ENCODE peak calls at places on chromosomes 4 and X, in six cellular contexts. One of them, this sample, is unnamed.

GRCh38 chrX:139158256-139158655 is 372.3 kb upstream of the F9 start:
- DNase-seq in GM12878: no peak
- DNase-seq in HepG2: no peak
- DNase-seq in K562: peak; percentile 16
- DNase-seq in HEK293T: no peak
- DNase-seq in IMR-90: no peak
- DNase-seq in this sample: no peak

GRCh38 chrX:43753637-43754036 is 97.5 kb downstream of the MAOA start:
- DNase-seq in IMR-90: no peak
- DNase-seq in GM12878: no peak
- DNase-seq in HEK293T: no peak
- DNase-seq in K562: no peak
- DNase-seq in HepG2: no peak
- DNase-seq in this sample: no peak

GRCh38 chrX:65596270-65596669 is 61.7 kb upstream of the LAS1L start:
- DNase-seq in IMR-90: peak; percentile 49
- DNase-seq in HepG2: no peak
- DNase-seq in HEK293T: no peak
- DNase-seq in GM12878: peak; percentile 43
- DNase-seq in K562: peak; percentile 52
- DNase-seq in this sample: no peak

GRCh38 chr4:39587881-39588280 is 50.8 kb downstream of the SMIM14 start:
- DNase-seq in K562: no peak
- DNase-seq in GM12878: no peak
- DNase-seq in IMR-90: peak; percentile 90
- DNase-seq in HEK293T: no peak
- DNase-seq in HepG2: no peak
- DNase-seq in this sample: no peak

GRCh38 chr4:181150173-181150572 is 1093.0 kb upstream of the TENM3 start:
- DNase-seq in K562: no peak
- DNase-seq in HepG2: peak; percentile 6
- DNase-seq in IMR-90: no peak
- DNase-seq in HEK293T: no peak
- DNase-seq in GM12878: no peak
- DNase-seq in this sample: no peak

GRCh38 chr4:121277194-121278105 is 103.4 kb downstream of the QRFPR start:
- DNase-seq in K562: peak; percentile 20
- DNase-seq in GM12878: no peak
- DNase-seq in IMR-90: no peak
- DNase-seq in HepG2: peak; percentile 27
- DNase-seq in HEK293T: peak; percentile 58
- DNase-seq in this sample: no peak

GRCh38 chr4:108372678-108373077 is 203.9 kb upstream of the LEF1 start:
- DNase-seq in HepG2: no peak
- DNase-seq in IMR-90: no peak
- DNase-seq in GM12878: no peak
- DNase-seq in K562: no peak
- DNase-seq in HEK293T: no peak
- DNase-seq in this sample: no peak

GRCh38 chrX:153606503-153606902 is 7.6 kb upstream of the CCNQ start:
- DNase-seq in IMR-90: no peak
- DNase-seq in K562: no peak
- DNase-seq in HEK293T: no peak
- DNase-seq in GM12878: no peak
- DNase-seq in HepG2: no peak
- DNase-seq in this sample: no peak

GRCh38 chr4:75629239-75629638 is 1.1 kb downstream of the CDKL2 start:
- DNase-seq in IMR-90: no peak
- DNase-seq in HEK293T: no peak
- DNase-seq in GM12878: no peak
- DNase-seq in K562: no peak
- DNase-seq in HepG2: no peak
- DNase-seq in this sample: no peak

GRCh38 chr4:88090898-88091297 is 67.5 kb downstream of the ABCG2 start:
- DNase-seq in IMR-90: no peak
- DNase-seq in HepG2: no peak
- DNase-seq in GM12878: no peak
- DNase-seq in K562: no peak
- DNase-seq in HEK293T: no peak
- DNase-seq in this sample: no peak

GRCh38 chrX:154082396-154083133 is 15.0 kb downstream of the MECP2 start:
- DNase-seq in HepG2: no peak
- DNase-seq in K562: peak; percentile 35
- DNase-seq in GM12878: no peak
- DNase-seq in HEK293T: no peak
- DNase-seq in IMR-90: peak; percentile 76
- DNase-seq in this sample: no peak

GRCh38 chrX:108437354-108437753 is 868 bp downstream of the COL4A6 start:
- DNase-seq in HEK293T: no peak
- DNase-seq in K562: no peak
- DNase-seq in HepG2: no peak
- DNase-seq in GM12878: no peak
- DNase-seq in IMR-90: no peak
- DNase-seq in this sample: no peak

GRCh38 chrX:74383611-74384010 is 37.7 kb upstream of the SLC16A2 start:
- DNase-seq in HEK293T: peak; percentile 55
- DNase-seq in GM12878: no peak
- DNase-seq in K562: peak; percentile 6
- DNase-seq in HepG2: peak; percentile 13
- DNase-seq in IMR-90: peak; percentile 59
- DNase-seq in this sample: peak; percentile 36

GRCh38 chr4:153777421-153777820 is 11.5 kb downstream of the SFRP2 start:
- DNase-seq in IMR-90: no peak
- DNase-seq in GM12878: no peak
- DNase-seq in HepG2: no peak
- DNase-seq in HEK293T: no peak
- DNase-seq in K562: no peak
- DNase-seq in this sample: no peak

GRCh38 chr4:142379277-142380051 is 466.6 kb downstream of the INPP4B start:
- DNase-seq in HEK293T: no peak
- DNase-seq in GM12878: no peak
- DNase-seq in IMR-90: peak; percentile 90
- DNase-seq in K562: no peak
- DNase-seq in HepG2: no peak
- DNase-seq in this sample: peak; percentile 21

GRCh38 chrX:1164322-1165288 is 47.8 kb downstream of the CRLF2 start:
- DNase-seq in GM12878: no peak
- DNase-seq in IMR-90: no peak
- DNase-seq in HepG2: no peak
- DNase-seq in K562: no peak
- DNase-seq in HEK293T: no peak
- DNase-seq in this sample: peak; percentile 38

GRCh38 chr4:126924237-126924636 is 708.5 kb upstream of the INTU start:
- DNase-seq in K562: no peak
- DNase-seq in HEK293T: no peak
- DNase-seq in GM12878: no peak
- DNase-seq in IMR-90: no peak
- DNase-seq in HepG2: no peak
- DNase-seq in this sample: no peak

GRCh38 chr4:85968945-85969830 is 390.7 kb downstream of the MAPK10 start:
- DNase-seq in IMR-90: peak; percentile 72
- DNase-seq in K562: peak; percentile 33
- DNase-seq in HEK293T: peak; percentile 49
- DNase-seq in GM12878: no peak
- DNase-seq in HepG2: peak; percentile 33
- DNase-seq in this sample: peak; percentile 18

DNA sequence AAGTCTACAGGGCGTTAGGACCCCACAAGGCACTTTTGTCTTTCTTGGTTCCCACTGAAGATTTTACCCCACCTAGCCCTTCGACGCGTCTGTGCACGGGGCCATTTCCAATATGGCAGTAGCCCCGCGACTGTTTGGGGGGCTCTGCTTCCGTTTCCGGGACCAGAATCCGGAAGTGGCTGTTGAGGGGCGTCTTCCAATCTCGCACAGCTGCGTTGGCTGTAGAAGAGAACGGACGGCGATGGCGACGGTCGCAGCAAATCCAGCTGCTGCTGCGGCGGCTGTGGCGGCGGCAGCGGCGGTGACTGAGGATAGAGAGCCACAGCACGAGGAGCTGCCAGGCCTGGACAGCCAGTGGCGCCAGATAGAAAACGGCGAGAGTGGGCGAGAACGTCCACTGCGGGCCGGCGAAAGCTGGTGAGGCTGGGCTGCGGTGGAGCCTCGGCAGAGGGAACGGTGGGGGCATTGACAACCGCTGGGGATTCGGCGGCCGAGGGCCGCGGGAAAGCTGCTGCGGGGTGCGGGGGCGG is at the start of gene USP11:
- DNase-seq in HepG2: peak; percentile 47
- DNase-seq in HEK293T: peak; percentile 46
- DNase-seq in GM12878: no peak
- DNase-seq in K562: peak; percentile 65
- DNase-seq in IMR-90: peak; percentile 51
- DNase-seq in this sample: peak; percentile 38
- TF ChIP-seq BHLHE40 in HepG2: no peak
- TF ChIP-seq BHLHE40 in HEK293T: no peak
- TF ChIP-seq BHLHE40 in GM12878: peak; percentile 14
- TF ChIP-seq BHLHE40 in K562: no peak
- TF ChIP-seq BHLHE40 in IMR-90: no peak
- TF ChIP-seq BHLHE40 in this sample: no peak

GRCh38 chr4:21699437-21699836 is 249.1 kb downstream of the KCNIP4 start:
- DNase-seq in K562: no peak
- DNase-seq in HepG2: no peak
- DNase-seq in HEK293T: no peak
- DNase-seq in IMR-90: no peak
- DNase-seq in GM12878: no peak
- DNase-seq in this sample: no peak

GRCh38 chr4:21692211-21692610 is 256.4 kb downstream of the KCNIP4 start:
- DNase-seq in IMR-90: no peak
- DNase-seq in HEK293T: no peak
- DNase-seq in HepG2: no peak
- DNase-seq in K562: no peak
- DNase-seq in GM12878: no peak
- DNase-seq in this sample: no peak

DNA sequence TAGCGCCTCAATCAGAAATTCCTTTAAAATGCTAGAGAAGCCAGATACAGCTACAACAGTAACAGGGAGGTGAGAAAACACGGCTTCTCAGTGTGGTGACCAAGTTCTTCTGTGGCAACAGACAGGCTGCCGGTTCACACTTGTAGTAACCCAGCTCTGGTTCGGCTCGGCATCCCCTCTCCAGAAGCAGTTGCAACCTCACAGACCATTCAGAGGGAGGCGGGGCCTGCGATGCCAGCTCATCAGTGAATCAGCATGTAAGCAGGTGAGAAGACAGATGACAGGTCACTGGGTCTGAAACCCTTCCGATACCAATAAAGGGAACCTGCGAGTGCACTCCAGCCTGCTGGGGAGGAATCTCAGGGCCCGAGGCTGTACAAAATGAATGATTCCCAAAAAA is 251.0 kb downstream of the KCNIP4 start:
- DNase-seq in HEK293T: no peak
- DNase-seq in K562: no peak
- DNase-seq in IMR-90: no peak
- DNase-seq in GM12878: no peak
- DNase-seq in HepG2: no peak
- DNase-seq in this sample: peak; percentile 6
- TF ChIP-seq BHLHE40 in HEK293T: no peak
- TF ChIP-seq BHLHE40 in K562: no peak
- TF ChIP-seq BHLHE40 in IMR-90: no peak
- TF ChIP-seq BHLHE40 in GM12878: no peak
- TF ChIP-seq BHLHE40 in HepG2: no peak
- TF ChIP-seq BHLHE40 in this sample: no peak

GRCh38 chr4:1414831-1415680 is 8.8 kb upstream of the NKX1-1 start:
- DNase-seq in GM12878: no peak
- DNase-seq in IMR-90: no peak
- DNase-seq in K562: peak; percentile 63
- DNase-seq in HepG2: no peak
- DNase-seq in HEK293T: no peak
- DNase-seq in this sample: no peak
- TF ChIP-seq BHLHE40 in GM12878: no peak
- TF ChIP-seq BHLHE40 in IMR-90: no peak
- TF ChIP-seq BHLHE40 in K562: no peak
- TF ChIP-seq BHLHE40 in HepG2: no peak
- TF ChIP-seq BHLHE40 in HEK293T: no peak
- TF ChIP-seq BHLHE40 in this sample: no peak

GRCh38 chr4:41069838-41070237 is 144.5 kb downstream of the APBB2 start:
- DNase-seq in IMR-90: no peak
- DNase-seq in HEK293T: no peak
- DNase-seq in HepG2: no peak
- DNase-seq in K562: peak; percentile 1
- DNase-seq in GM12878: no peak
- DNase-seq in this sample: no peak

GRCh38 chr4:41069268-41069667 is 145.1 kb downstream of the APBB2 start:
- DNase-seq in GM12878: no peak
- DNase-seq in IMR-90: peak; percentile 49
- DNase-seq in HepG2: no peak
- DNase-seq in K562: no peak
- DNase-seq in HEK293T: no peak
- DNase-seq in this sample: no peak

GRCh38 chr4:41074227-41074626 is 140.1 kb downstream of the APBB2 start:
- DNase-seq in HepG2: no peak
- DNase-seq in HEK293T: no peak
- DNase-seq in K562: no peak
- DNase-seq in GM12878: no peak
- DNase-seq in IMR-90: no peak
- DNase-seq in this sample: no peak

GRCh38 chr4:41070516-41071281 is 143.6 kb downstream of the APBB2 start:
- DNase-seq in GM12878: no peak
- DNase-seq in IMR-90: peak; percentile 9
- DNase-seq in K562: no peak
- DNase-seq in HepG2: no peak
- DNase-seq in HEK293T: no peak
- DNase-seq in this sample: no peak

DNA sequence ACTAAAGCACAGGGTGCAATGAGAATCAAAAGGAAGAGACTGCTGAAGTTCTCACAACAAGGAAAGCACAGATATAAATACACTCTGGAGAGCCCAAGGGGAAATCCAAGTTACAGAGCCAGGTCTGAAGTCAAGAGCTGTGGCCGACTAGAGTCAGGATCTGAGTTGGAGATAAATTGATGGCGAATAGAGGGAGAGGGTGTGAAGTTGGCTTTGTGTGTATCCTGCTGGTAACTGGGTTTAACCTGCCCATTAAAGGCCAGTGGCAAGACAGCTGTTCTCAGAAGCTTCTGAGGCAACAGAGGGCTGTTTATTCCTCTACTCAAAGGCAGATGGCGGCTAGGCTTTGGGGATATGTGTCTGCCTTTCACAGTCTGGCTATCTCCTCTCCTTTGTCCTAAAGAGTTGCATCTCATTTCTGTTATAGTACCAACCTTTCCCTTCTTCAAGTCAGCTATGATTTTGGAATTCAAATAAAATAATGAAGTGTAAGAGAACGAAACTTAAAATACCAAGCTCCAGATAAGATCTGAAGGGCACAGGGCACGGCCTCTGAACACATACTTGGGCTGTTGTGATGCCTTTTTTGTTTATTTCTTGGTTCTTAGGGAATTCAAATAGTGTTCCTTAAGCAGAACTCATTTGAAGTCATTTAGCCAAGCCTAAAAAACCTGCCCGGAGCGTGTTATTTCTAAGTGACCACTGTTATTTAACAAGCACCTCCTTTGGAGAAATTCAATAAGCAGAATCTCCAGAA is 142.1 kb downstream of the APBB2 start:
- DNase-seq in IMR-90: no peak
- DNase-seq in GM12878: peak; percentile 52
- DNase-seq in K562: no peak
- DNase-seq in HEK293T: no peak
- DNase-seq in HepG2: no peak
- DNase-seq in this sample: no peak
- TF ChIP-seq BHLHE40 in IMR-90: no peak
- TF ChIP-seq BHLHE40 in GM12878: no peak
- TF ChIP-seq BHLHE40 in K562: no peak
- TF ChIP-seq BHLHE40 in HEK293T: no peak
- TF ChIP-seq BHLHE40 in HepG2: no peak
- TF ChIP-seq BHLHE40 in this sample: no peak